ENCODE peak calls at places on chromosomes 6 and 20, in nine cellular contexts. V is CD4-positive, alpha-beta T cell; H is naive thymus-derived CD4-positive, alpha-beta T cell; S is H9; U is A549; E is RWPE2; L is NT2/D1; P is heart right ventricle; J is body of pancreas. G is an unnamed sample.

GRCh38 chr6:3230275-3231212 is 3.1 kb upstream of the TUBB2B start:
- DNase-seq in U (no peak), J (no peak), S (peak; percentile 71), V (no peak), P (no peak), L (no peak), E (no peak), H (no peak), G (no peak)

GRCh38 chr6:88983532-88983931 is 20.1 kb upstream of the RNGTT start:
- DNase-seq in P (no peak), L (no peak), V (no peak), U (peak; percentile 49), S (peak; percentile 55), H (no peak), J (peak; percentile 40), E (no peak), G (no peak)

GRCh38 chr6:21587925-21588811 is 5.4 kb upstream of the SOX4 start:
- DNase-seq in E (peak; percentile 64), J (peak; percentile 64), P (peak; percentile 61), H (peak; percentile 52), L (no peak), U (peak; percentile 65), S (peak; percentile 60), V (no peak), G (peak; percentile 17)

GRCh38 chr6:83168556-83168955 is 24.5 kb downstream of the PGM3 start:
- DNase-seq in L (no peak), S (no peak), J (no peak), E (no peak), P (no peak), U (no peak), H (no peak), V (no peak), G (no peak)

GRCh38 chr20:8837396-8837795 is 231.5 kb upstream of the PLCB4 start:
- DNase-seq in L (no peak), P (no peak), E (no peak), V (no peak), U (peak; percentile 54), J (no peak), S (no peak), H (no peak), G (no peak)

GRCh38 chr6:10545482-10545881 is 24.3 kb downstream of the GCNT2 start:
- DNase-seq in L (no peak), H (no peak), J (no peak), E (no peak), P (no peak), S (no peak), V (no peak), U (no peak), G (no peak)

GRCh38 chr20:36035720-36036119 is 67.3 kb downstream of the CNBD2 start:
- DNase-seq in J (no peak), E (peak; percentile 76), P (no peak), V (no peak), L (no peak), S (no peak), H (no peak), U (no peak), G (no peak)

GRCh38 chr20:10061641-10062040 is 26.9 kb downstream of the ANKEF1 start:
- DNase-seq in V (no peak), S (no peak), P (no peak), L (no peak), U (no peak), H (no peak), E (no peak), J (no peak), G (no peak)

GRCh38 chr6:89032599-89032998 is 48.0 kb upstream of the PNRC1 start:
- DNase-seq in L (no peak), V (no peak), U (no peak), S (no peak), P (no peak), J (no peak), H (peak; percentile 10), E (no peak), G (no peak)

GRCh38 chr6:38346291-38347079 is 293.2 kb downstream of the BTBD9 start:
- DNase-seq in S (no peak), H (no peak), J (no peak), V (no peak), U (no peak), E (no peak), P (no peak), L (peak; percentile 30), G (no peak)

GRCh38 chr20:49166534-49167449 is 21.3 kb downstream of the STAU1 start:
- DNase-seq in V (no peak), H (no peak), U (no peak), L (no peak), S (no peak), P (no peak), E (no peak), J (no peak), G (no peak)

GRCh38 chr6:43679057-43679456 is 8.5 kb downstream of the MRPS18A start:
- DNase-seq in J (no peak), H (no peak), P (no peak), S (no peak), U (no peak), V (no peak), L (no peak), E (no peak), G (no peak)

GRCh38 chr6:17358515-17358914 is 34.9 kb upstream of the CAP2 start:
- DNase-seq in P (no peak), L (no peak), J (no peak), S (no peak), V (no peak), E (no peak), U (no peak), H (no peak), G (no peak)

GRCh38 chr20:58850693-58851174 is at the start of gene GNAS-AS1:
- DNase-seq in U (no peak), J (peak; percentile 83), P (peak; percentile 85), S (peak; percentile 93), V (peak; percentile 72), L (peak; percentile 91), H (peak; percentile 80), E (peak; percentile 99), G (peak; percentile 67)
- H3K9me3 ChIP-seq in U (no peaks in the 10 kb centered on the region), J (no peaks in the 10 kb centered on the region), P (no peaks in the 10 kb centered on the region), S (no peaks in the 10 kb centered on the region), V (no peaks in the 10 kb centered on the region), L (no peaks in the 10 kb centered on the region), H (no peaks in the 10 kb centered on the region), E (no peaks in the 10 kb centered on the region), G (no peaks in the 10 kb centered on the region)

GRCh38 chr20:60424267-60424904 is 466.2 kb downstream of the CDH26 start:
- DNase-seq in S (no peak), V (no peak), J (no peak), U (no peak), L (no peak), P (no peak), E (peak; percentile 57), H (no peak), G (no peak)

GRCh38 chr20:60430516-60431001 is 472.3 kb downstream of the CDH26 start:
- DNase-seq in J (no peak), E (peak; percentile 51), L (no peak), H (no peak), S (no peak), U (no peak), P (no peak), V (no peak), G (no peak)

GRCh38 chr20:60427516-60427915 is 469.3 kb downstream of the CDH26 start:
- DNase-seq in U (no peak), J (no peak), E (peak; percentile 57), P (no peak), S (no peak), V (no peak), L (no peak), H (no peak), G (no peak)

GRCh38 chr20:60431349-60431748 is 473.1 kb downstream of the CDH26 start:
- DNase-seq in J (no peak), L (no peak), V (no peak), P (no peak), E (peak; percentile 68), S (no peak), H (no peak), U (no peak), G (no peak)

DNA sequence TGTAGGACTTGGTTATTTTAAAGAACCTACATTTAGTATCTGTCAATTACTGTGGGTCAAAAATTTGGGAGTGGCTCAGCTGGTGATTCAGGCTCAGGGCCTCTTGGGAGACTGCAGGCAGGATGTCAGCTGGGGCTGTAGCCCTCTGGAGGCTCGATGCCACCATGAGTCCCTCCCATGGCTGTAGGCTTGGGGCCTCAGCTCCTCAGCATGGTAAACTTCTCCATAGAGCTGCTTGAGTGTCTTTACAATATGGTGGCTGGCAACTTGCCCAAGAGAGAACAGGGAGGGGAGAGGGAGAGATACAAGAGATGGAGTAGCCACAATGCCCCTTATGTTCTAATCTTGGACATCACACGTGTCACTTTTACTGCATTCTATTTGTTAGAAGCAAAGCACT is 470.4 kb downstream of the CDH26 start:
- DNase-seq in S (no peak), H (no peak), P (no peak), J (no peak), E (peak; percentile 52), V (no peak), L (no peak), U (no peak), G (no peak)
- H3K9me3 ChIP-seq in S (no peaks in the 10 kb centered on the region), H (no peaks in the 10 kb centered on the region), P (no peaks in the 10 kb centered on the region), J (no peaks in the 10 kb centered on the region), E (no peaks in the 10 kb centered on the region), V (no peaks in the 10 kb centered on the region), L (no peaks in the 10 kb centered on the region), U (no peaks in the 10 kb centered on the region), G (no peaks in the 10 kb centered on the region)

GRCh38 chr6:95413789-95414188 is 163.5 kb upstream of the MANEA start:
- DNase-seq in L (no peak), V (no peak), P (no peak), S (no peak), E (no peak), H (no peak), J (no peak), U (no peak), G (no peak)

GRCh38 chr6:95420792-95421191 is 156.5 kb upstream of the MANEA start:
- DNase-seq in S (no peak), P (no peak), J (no peak), H (no peak), L (no peak), U (no peak), E (no peak), V (no peak), G (no peak)

GRCh38 chr6:95417856-95418255 is 159.5 kb upstream of the MANEA start:
- DNase-seq in U (no peak), S (no peak), H (no peak), L (no peak), J (no peak), V (no peak), E (no peak), P (no peak), G (no peak)
- H3K9me3 ChIP-seq in U (no peaks in the 10 kb centered on the region), S (no peaks in the 10 kb centered on the region), H (no peaks in the 10 kb centered on the region), L (peaks cover 10% of the 10 kb centered on the region), J (no peaks in the 10 kb centered on the region), V (no peaks in the 10 kb centered on the region), E (no peaks in the 10 kb centered on the region), P (no peaks in the 10 kb centered on the region), G (no peaks in the 10 kb centered on the region)

GRCh38 chr6:75568965-75569364 is 32.7 kb upstream of the SENP6 start:
- DNase-seq in J (no peak), V (no peak), H (no peak), U (no peak), E (no peak), P (no peak), L (no peak), S (no peak), G (no peak)

GRCh38 chr6:75568100-75568499 is 33.6 kb upstream of the SENP6 start:
- DNase-seq in U (no peak), H (no peak), V (no peak), S (no peak), L (no peak), P (no peak), J (no peak), E (no peak), G (no peak)

GRCh38 chr6:75566137-75566767 is 35.4 kb upstream of the SENP6 start:
- DNase-seq in J (no peak), U (no peak), S (no peak), L (no peak), P (no peak), V (no peak), E (no peak), H (no peak), G (no peak)

GRCh38 chr6:75572072-75572471 is 29.6 kb upstream of the SENP6 start:
- DNase-seq in P (no peak), S (no peak), V (no peak), U (no peak), E (no peak), H (no peak), L (no peak), J (no peak), G (no peak)
- H3K9me3 ChIP-seq in P (no peaks in the 10 kb centered on the region), S (peaks cover 3% of the 10 kb centered on the region), V (no peaks in the 10 kb centered on the region), U (no peaks in the 10 kb centered on the region), E (no peaks in the 10 kb centered on the region), H (no peaks in the 10 kb centered on the region), L (no peaks in the 10 kb centered on the region), J (no peaks in the 10 kb centered on the region), G (no peaks in the 10 kb centered on the region)

G was measured in T-helper 17 cell.